ENCODE peak calls at places on chromosomes 11 and 22, in four cellular contexts. One of them, this sample, is unnamed.

GRCh38 chr22:22759889-22760546 is 115.6 kb downstream of the GGTLC2 start:
- DNase-seq in amniotic epithelial cell: no peak
- DNase-seq in astrocyte: no peak
- DNase-seq in NCI-H1105 treated with DMSO at 0.1 percent for 48 hours: no peak
- DNase-seq in this sample: no peak

GRCh38 chr22:32801436-32802290 is at the start of gene TIMP3:
- DNase-seq in amniotic epithelial cell: peak; percentile 15
- DNase-seq in astrocyte: peak; percentile 63
- DNase-seq in NCI-H1105 treated with DMSO at 0.1 percent for 48 hours: peak; percentile 52
- DNase-seq in this sample: peak; percentile 92

GRCh38 chr11:72869845-72870244 is 55.6 kb downstream of the ATG16L2 start:
- DNase-seq in amniotic epithelial cell: peak; percentile 45
- DNase-seq in astrocyte: no peak
- DNase-seq in NCI-H1105 treated with DMSO at 0.1 percent for 48 hours: no peak
- DNase-seq in this sample: no peak

GRCh38 chr22:39309881-39310714 is 9.3 kb downstream of the RPL3 start:
- DNase-seq in amniotic epithelial cell: peak; percentile 73
- DNase-seq in astrocyte: no peak
- DNase-seq in NCI-H1105 treated with DMSO at 0.1 percent for 48 hours: no peak
- DNase-seq in this sample: peak; percentile 54

GRCh38 chr22:44463151-44463550 is 34.9 kb downstream of the RTL6 start:
- DNase-seq in amniotic epithelial cell: no peak
- DNase-seq in astrocyte: no peak
- DNase-seq in NCI-H1105 treated with DMSO at 0.1 percent for 48 hours: no peak
- DNase-seq in this sample: no peak

GRCh38 chr11:65058012-65058411 is 341 bp downstream of the NAALADL1 start:
- DNase-seq in amniotic epithelial cell: no peak
- DNase-seq in astrocyte: no peak
- DNase-seq in NCI-H1105 treated with DMSO at 0.1 percent for 48 hours: no peak
- DNase-seq in this sample: no peak

GRCh38 chr11:69539416-69540117 is 58.1 kb downstream of the LINC01488 start:
- DNase-seq in amniotic epithelial cell: no peak
- DNase-seq in astrocyte: no peak
- DNase-seq in NCI-H1105 treated with DMSO at 0.1 percent for 48 hours: no peak
- DNase-seq in this sample: no peak

GRCh38 chr11:70471254-70471653 is 72.9 kb downstream of the CTTN start:
- DNase-seq in amniotic epithelial cell: peak; percentile 23
- DNase-seq in astrocyte: no peak
- DNase-seq in NCI-H1105 treated with DMSO at 0.1 percent for 48 hours: no peak
- DNase-seq in this sample: peak; percentile 15

GRCh38 chr11:128469220-128469619 is 118.1 kb downstream of the ETS1 start:
- DNase-seq in amniotic epithelial cell: no peak
- DNase-seq in astrocyte: no peak
- DNase-seq in NCI-H1105 treated with DMSO at 0.1 percent for 48 hours: no peak
- DNase-seq in this sample: no peak

GRCh38 chr11:16738198-16738948 is at the start of gene C11orf58:
- DNase-seq in amniotic epithelial cell: peak; percentile 96
- DNase-seq in astrocyte: peak; percentile 92
- DNase-seq in NCI-H1105 treated with DMSO at 0.1 percent for 48 hours: peak; percentile 98
- DNase-seq in this sample: peak; percentile 98

GRCh38 chr11:1970956-1971355 is 23.8 kb downstream of the MRPL23 start:
- DNase-seq in amniotic epithelial cell: no peak
- DNase-seq in astrocyte: no peak
- DNase-seq in NCI-H1105 treated with DMSO at 0.1 percent for 48 hours: no peak
- DNase-seq in this sample: no peak

GRCh38 chr11:82792319-82792718 is 58.7 kb upstream of the FAM181B start:
- DNase-seq in amniotic epithelial cell: peak; percentile 13
- DNase-seq in astrocyte: no peak
- DNase-seq in NCI-H1105 treated with DMSO at 0.1 percent for 48 hours: no peak
- DNase-seq in this sample: no peak

GRCh38 chr11:134356656-134357544 is 25.1 kb downstream of the GLB1L2 start:
- DNase-seq in amniotic epithelial cell: no peak
- DNase-seq in astrocyte: no peak
- DNase-seq in NCI-H1105 treated with DMSO at 0.1 percent for 48 hours: no peak
- DNase-seq in this sample: no peak

GRCh38 chr11:10664005-10664404 is 29.6 kb downstream of the IRAG1 start:
- DNase-seq in amniotic epithelial cell: no peak
- DNase-seq in astrocyte: no peak
- DNase-seq in NCI-H1105 treated with DMSO at 0.1 percent for 48 hours: no peak
- DNase-seq in this sample: no peak

GRCh38 chr11:78414321-78415051 is 3.1 kb downstream of the GAB2 start:
- DNase-seq in amniotic epithelial cell: peak; percentile 31
- DNase-seq in astrocyte: no peak
- DNase-seq in NCI-H1105 treated with DMSO at 0.1 percent for 48 hours: peak; percentile 36
- DNase-seq in this sample: peak; percentile 33

GRCh38 chr11:65856689-65857499 is 1.1 kb downstream of the CFL1 start:
- DNase-seq in amniotic epithelial cell: peak; percentile 55
- DNase-seq in astrocyte: peak; percentile 40
- DNase-seq in NCI-H1105 treated with DMSO at 0.1 percent for 48 hours: peak; percentile 49
- DNase-seq in this sample: peak; percentile 70

GRCh38 chr22:33807465-33807864 is 112.8 kb downstream of the LARGE1 start:
- DNase-seq in amniotic epithelial cell: no peak
- DNase-seq in astrocyte: peak; percentile 22
- DNase-seq in NCI-H1105 treated with DMSO at 0.1 percent for 48 hours: no peak
- DNase-seq in this sample: peak; percentile 33

GRCh38 chr11:92500463-92500862 is 275.8 kb downstream of the FAT3 start:
- DNase-seq in amniotic epithelial cell: no peak
- DNase-seq in astrocyte: no peak
- DNase-seq in NCI-H1105 treated with DMSO at 0.1 percent for 48 hours: no peak
- DNase-seq in this sample: no peak

GRCh38 chr22:50577987-50578775 is at the start of gene CPT1B:
- DNase-seq in amniotic epithelial cell: no peak
- DNase-seq in astrocyte: no peak
- DNase-seq in NCI-H1105 treated with DMSO at 0.1 percent for 48 hours: no peak
- DNase-seq in this sample: peak; percentile 14

GRCh38 chr11:122668562-122669090 is 13.1 kb downstream of the UBASH3B start:
- DNase-seq in amniotic epithelial cell: peak; percentile 40
- DNase-seq in astrocyte: peak; percentile 90
- DNase-seq in NCI-H1105 treated with DMSO at 0.1 percent for 48 hours: no peak
- DNase-seq in this sample: peak; percentile 66

GRCh38 chr11:48087974-48088681 is 107.8 kb downstream of the PTPRJ start:
- DNase-seq in amniotic epithelial cell: no peak
- DNase-seq in astrocyte: no peak
- DNase-seq in NCI-H1105 treated with DMSO at 0.1 percent for 48 hours: peak; percentile 59
- DNase-seq in this sample: no peak

GRCh38 chr22:22508274-22509176 is at the start of gene ZNF280B:
- DNase-seq in amniotic epithelial cell: peak; percentile 82
- DNase-seq in astrocyte: peak; percentile 68
- DNase-seq in NCI-H1105 treated with DMSO at 0.1 percent for 48 hours: peak; percentile 78
- DNase-seq in this sample: peak; percentile 85

GRCh38 chr11:134581966-134582787 is 170.1 kb upstream of the B3GAT1 start:
- DNase-seq in amniotic epithelial cell: no peak
- DNase-seq in astrocyte: no peak
- DNase-seq in NCI-H1105 treated with DMSO at 0.1 percent for 48 hours: no peak
- DNase-seq in this sample: no peak

GRCh38 chr22:43796567-43796966 is 15.5 kb downstream of the EFCAB6 start:
- DNase-seq in amniotic epithelial cell: peak; percentile 58
- DNase-seq in astrocyte: peak; percentile 36
- DNase-seq in NCI-H1105 treated with DMSO at 0.1 percent for 48 hours: peak; percentile 13
- DNase-seq in this sample: peak; percentile 58

GRCh38 chr22:19843107-19843856 is 11.4 kb downstream of the GNB1L start:
- DNase-seq in amniotic epithelial cell: no peak
- DNase-seq in astrocyte: no peak
- DNase-seq in NCI-H1105 treated with DMSO at 0.1 percent for 48 hours: peak; percentile 55
- DNase-seq in this sample: no peak

GRCh38 chr11:27012254-27012921 is 18.5 kb downstream of the FIBIN start:
- DNase-seq in amniotic epithelial cell: peak; percentile 45
- DNase-seq in astrocyte: peak; percentile 84
- DNase-seq in NCI-H1105 treated with DMSO at 0.1 percent for 48 hours: peak; percentile 12
- DNase-seq in this sample: peak; percentile 92

GRCh38 chr11:9529333-9529648 is 44.2 kb upstream of the WEE1 start:
- DNase-seq in amniotic epithelial cell: no peak
- DNase-seq in astrocyte: no peak
- DNase-seq in NCI-H1105 treated with DMSO at 0.1 percent for 48 hours: no peak
- DNase-seq in this sample: no peak

GRCh38 chr11:60951611-60951908 is 416 bp downstream of the SLC15A3 start:
- DNase-seq in amniotic epithelial cell: no peak
- DNase-seq in astrocyte: no peak
- DNase-seq in NCI-H1105 treated with DMSO at 0.1 percent for 48 hours: no peak
- DNase-seq in this sample: peak; percentile 6

GRCh38 chr11:57800444-57801184 is 39.0 kb downstream of the CTNND1 start:
- DNase-seq in amniotic epithelial cell: peak; percentile 73
- DNase-seq in astrocyte: peak; percentile 42
- DNase-seq in NCI-H1105 treated with DMSO at 0.1 percent for 48 hours: peak; percentile 89
- DNase-seq in this sample: peak; percentile 78

GRCh38 chr22:17868771-17869170 is 94.5 kb upstream of the BID start:
- DNase-seq in amniotic epithelial cell: no peak
- DNase-seq in astrocyte: no peak
- DNase-seq in NCI-H1105 treated with DMSO at 0.1 percent for 48 hours: no peak
- DNase-seq in this sample: no peak

GRCh38 chr11:116927163-116927772 is 89.8 kb upstream of the APOA1 start:
- DNase-seq in amniotic epithelial cell: no peak
- DNase-seq in astrocyte: no peak
- DNase-seq in NCI-H1105 treated with DMSO at 0.1 percent for 48 hours: no peak
- DNase-seq in this sample: no peak

GRCh38 chr22:27828214-27828587 is 26.6 kb upstream of the MN1 start:
- DNase-seq in amniotic epithelial cell: no peak
- DNase-seq in astrocyte: no peak
- DNase-seq in NCI-H1105 treated with DMSO at 0.1 percent for 48 hours: no peak
- DNase-seq in this sample: no peak

GRCh38 chr22:29503811-29504372 is 23.9 kb downstream of the NEFH start:
- DNase-seq in amniotic epithelial cell: peak; percentile 75
- DNase-seq in astrocyte: peak; percentile 60
- DNase-seq in NCI-H1105 treated with DMSO at 0.1 percent for 48 hours: peak; percentile 18
- DNase-seq in this sample: peak; percentile 88

GRCh38 chr22:38462960-38463784 is 4.7 kb upstream of the KDELR3 start:
- DNase-seq in amniotic epithelial cell: peak; percentile 77
- DNase-seq in astrocyte: no peak
- DNase-seq in NCI-H1105 treated with DMSO at 0.1 percent for 48 hours: no peak
- DNase-seq in this sample: peak; percentile 79

GRCh38 chr22:42313204-42313603 is 42.8 kb upstream of the TCF20 start:
- DNase-seq in amniotic epithelial cell: no peak
- DNase-seq in astrocyte: no peak
- DNase-seq in NCI-H1105 treated with DMSO at 0.1 percent for 48 hours: no peak
- DNase-seq in this sample: no peak

GRCh38 chr11:74138021-74138420 is 32.8 kb downstream of the C2CD3 start:
- DNase-seq in amniotic epithelial cell: peak; percentile 63
- DNase-seq in astrocyte: peak; percentile 51
- DNase-seq in NCI-H1105 treated with DMSO at 0.1 percent for 48 hours: no peak
- DNase-seq in this sample: peak; percentile 60

GRCh38 chr22:30947821-30948454 is 20.6 kb downstream of the MORC2 start:
- DNase-seq in amniotic epithelial cell: peak; percentile 62
- DNase-seq in astrocyte: peak; percentile 23
- DNase-seq in NCI-H1105 treated with DMSO at 0.1 percent for 48 hours: peak; percentile 25
- DNase-seq in this sample: peak; percentile 76

GRCh38 chr11:110862407-110862806 is 150.2 kb upstream of the ARHGAP20 start:
- DNase-seq in amniotic epithelial cell: no peak
- DNase-seq in astrocyte: no peak
- DNase-seq in NCI-H1105 treated with DMSO at 0.1 percent for 48 hours: no peak
- DNase-seq in this sample: no peak

This sample was measured in fibroblast of villous mesenchyme.